ENCODE peak calls at places on chromosome 13, in nine cellular contexts. J is T-helper 2 cell; F is bronchial epithelial cell; A is GM19239; D is stimulated activated naive CD4-positive, alpha-beta T cell; B is MV-4-11; U is NCI-H2081; M is type B pancreatic cell; T is heart right ventricle. H is an unnamed sample.

GRCh38 chr13:112690242-112690943 is 555 bp downstream of the ATP11A start:
- DNase-seq in M (no peak), B (no peak), U (peak; percentile 48), J (peak; percentile 44), F (no peak), A (peak; percentile 56), T (peak; percentile 60), D (peak; percentile 17), H (peak; percentile 51)

GRCh38 chr13:110953416-110953815 is 38.5 kb upstream of the ANKRD10 start:
- DNase-seq in J (no peak), M (no peak), U (no peak), F (no peak), A (no peak), T (no peak), B (no peak), D (no peak), H (no peak)

GRCh38 chr13:95505976-95506375 is 46.5 kb upstream of the CLDN10 start:
- DNase-seq in A (no peak), M (no peak), F (no peak), U (no peak), J (no peak), B (no peak), D (no peak), T (no peak), H (no peak)

GRCh38 chr13:23960566-23961156 is 63.4 kb upstream of the C1QTNF9B start:
- DNase-seq in U (peak; percentile 24), D (no peak), A (no peak), T (no peak), B (peak; percentile 14), M (no peak), F (peak; percentile 55), J (peak; percentile 30), H (no peak)

GRCh38 chr13:114110091-114110829 is 22.2 kb downstream of the RASA3 start:
- DNase-seq in D (peak; percentile 78), M (no peak), F (no peak), A (no peak), J (peak; percentile 92), B (peak; percentile 93), U (no peak), T (no peak), H (no peak)

GRCh38 chr13:26914624-26915023 is 154.0 kb upstream of the GPR12 start:
- DNase-seq in U (no peak), B (peak; percentile 97), J (peak; percentile 52), A (no peak), D (no peak), T (no peak), F (peak; percentile 83), M (no peak), H (no peak)

GRCh38 chr13:79393564-79394249 is 12.3 kb downstream of the RBM26 start:
- DNase-seq in T (no peak), U (peak; percentile 92), F (no peak), D (peak; percentile 64), M (no peak), B (peak; percentile 60), J (peak; percentile 85), A (no peak), H (no peak)

GRCh38 chr13:50352720-50353491 is 337.7 kb downstream of the KCNRG start:
- DNase-seq in U (no peak), J (no peak), F (no peak), B (no peak), A (no peak), T (no peak), D (no peak), M (no peak), H (no peak)

GRCh38 chr13:35475960-35476943 is at the start of gene MAB21L1:
- DNase-seq in B (peak; percentile 59), F (no peak), M (no peak), D (peak; percentile 2), T (peak; percentile 31), A (no peak), U (no peak), J (peak; percentile 23), H (no peak)

GRCh38 chr13:29537736-29538624 is 57.5 kb downstream of the SLC7A1 start:
- DNase-seq in B (no peak), M (no peak), A (no peak), T (no peak), J (no peak), U (no peak), D (no peak), F (no peak), H (no peak)

GRCh38 chr13:31385534-31385933 is 185.8 kb downstream of the B3GLCT start:
- DNase-seq in B (no peak), U (no peak), M (no peak), D (no peak), A (no peak), J (no peak), F (no peak), T (no peak), H (no peak)

GRCh38 chr13:109162248-109163051 is 533.0 kb downstream of the MYO16 start:
- DNase-seq in A (peak; percentile 45), D (no peak), B (peak; percentile 97), T (no peak), M (no peak), F (peak; percentile 90), J (peak; percentile 75), U (no peak), H (no peak)

GRCh38 chr13:33479066-33479465 is 193.5 kb upstream of the STARD13 start:
- DNase-seq in U (no peak), M (no peak), J (no peak), F (no peak), T (no peak), B (no peak), D (no peak), A (no peak), H (no peak)

GRCh38 chr13:73429691-73430090 is 370.9 kb downstream of the KLF5 start:
- DNase-seq in D (no peak), B (no peak), J (no peak), A (no peak), M (no peak), U (no peak), T (no peak), F (peak; percentile 97), H (no peak)

GRCh38 chr13:42066542-42066941 is 18.1 kb downstream of the DGKH start:
- DNase-seq in U (no peak), B (no peak), A (no peak), T (no peak), D (no peak), M (no peak), J (no peak), F (no peak), H (no peak)